ENCODE peak calls at places on chromosomes 2 and 18, in four cellular contexts. R is tibial artery, C is left kidney, Z is neural progenitor cell. T is an unnamed sample.

GRCh38 chr2:120253021-120253882 is 600 bp downstream of the RALB start:
- DNase-seq in R (peak; percentile 86), C (peak; percentile 92), Z (peak; percentile 86), T (peak; percentile 89)

GRCh38 chr18:74459877-74460276 is 2.8 kb upstream of the DIPK1C start:
- DNase-seq in R (no peak), C (no peak), Z (peak; percentile 70), T (peak; percentile 57)

GRCh38 chr18:58730618-58731017 is 59.4 kb downstream of the MALT1 start:
- DNase-seq in R (no peak), C (no peak), Z (no peak), T (no peak)

GRCh38 chr2:45012733-45013132 is 3.5 kb upstream of the SIX2 start:
- DNase-seq in R (no peak), C (no peak), Z (no peak), T (no peak)

GRCh38 chr2:39265315-39265714 is 21.5 kb upstream of the CDKL4 start:
- DNase-seq in R (no peak), C (no peak), Z (no peak), T (no peak)

GRCh38 chr2:209498574-209498973 is 74.7 kb downstream of the MAP2 start:
- DNase-seq in R (no peak), C (no peak), Z (no peak), T (no peak)

GRCh38 chr2:242029422-242030225 is 160.1 kb downstream of the RTP5 start:
- DNase-seq in R (no peak), C (no peak), Z (no peak), T (no peak)

GRCh38 chr2:37776487-37776886 is 105.0 kb upstream of the CDC42EP3 start:
- DNase-seq in R (no peak), C (no peak), Z (no peak), T (peak; percentile 11)

GRCh38 chr18:59718108-59719057 is 21.2 kb upstream of the CCBE1 start:
- DNase-seq in R (no peak), C (no peak), Z (no peak), T (peak; percentile 28)

GRCh38 chr2:236852100-236852976 is 233.4 kb upstream of the COPS8 start:
- DNase-seq in R (no peak), C (peak; percentile 48), Z (no peak), T (no peak)

GRCh38 chr18:72847771-72848170 is 20.0 kb downstream of the NETO1 start:
- DNase-seq in R (no peak), C (no peak), Z (no peak), T (no peak)

GRCh38 chr2:226800941-226801784 is 1.5 kb upstream of the IRS1 start:
- DNase-seq in R (peak; percentile 59), C (peak; percentile 96), Z (peak; percentile 91), T (peak; percentile 97)

GRCh38 chr2:16791496-16791895 is 125.9 kb upstream of the CYRIA start:
- DNase-seq in R (no peak), C (peak; percentile 35), Z (no peak), T (no peak)

GRCh38 chr2:84701880-84702279 is 179.0 kb downstream of the TRABD2A start:
- DNase-seq in R (no peak), C (no peak), Z (no peak), T (no peak)

GRCh38 chr2:238597638-238598528 is 171.2 kb downstream of the ASB1 start:
- DNase-seq in R (no peak), C (no peak), Z (no peak), T (no peak)

GRCh38 chr2:181953773-181954537 is 31.7 kb upstream of the PPP1R1C start:
- DNase-seq in R (peak; percentile 30), C (peak; percentile 93), Z (peak; percentile 90), T (peak; percentile 47)

GRCh38 chr2:65800998-65801397 is 368.6 kb upstream of the SPRED2 start:
- DNase-seq in R (no peak), C (no peak), Z (peak; percentile 11), T (no peak)

GRCh38 chr2:168009900-168010299 is 237.5 kb downstream of the STK39 start:
- DNase-seq in R (no peak), C (no peak), Z (no peak), T (no peak)

GRCh38 chr2:72334806-72335205 is 187.1 kb upstream of the CYP26B1 start:
- DNase-seq in R (no peak), C (no peak), Z (no peak), T (peak; percentile 19)

GRCh38 chr2:109337221-109337620 is 208.2 kb downstream of the SH3RF3 start:
- DNase-seq in R (no peak), C (no peak), Z (no peak), T (no peak)

GRCh38 chr2:85132834-85133637 is at the start of gene TCF7L1:
- DNase-seq in R (peak; percentile 82), C (peak; percentile 97), Z (peak; percentile 96), T (peak; percentile 93)

GRCh38 chr2:30582521-30582920 is 135.5 kb downstream of the LCLAT1 start:
- DNase-seq in R (no peak), C (no peak), Z (no peak), T (no peak)

GRCh38 chr2:28352726-28353125 is 39.9 kb upstream of the FOSL2 start:
- DNase-seq in R (no peak), C (peak; percentile 50), Z (no peak), T (no peak)

GRCh38 chr2:204491528-204491927 is 53.7 kb upstream of the PARD3B start:
- DNase-seq in R (no peak), C (no peak), Z (no peak), T (no peak)

GRCh38 chr2:179556425-179556824 is 291.8 kb upstream of the SESTD1 start:
- DNase-seq in R (no peak), C (no peak), Z (no peak), T (no peak)